ENCODE peak calls at places on chromosomes 5 and 9, in four cellular contexts. E, F, I and S are unnamed samples.

GRCh38 chr5:141373673-141374317 is at the start of gene PCDHGA6:
- DNase-seq in E (no peak), F (no peak), I (peak), S (peak)

GRCh38 chr5:101590384-101590783 is 687.3 kb upstream of the ST8SIA4 start:
- DNase-seq in E (peak), F (peak), I (peak), S (peak)

GRCh38 chr5:138491284-138491648 is 26.0 kb downstream of the EGR1 start:
- DNase-seq in E (no peak), F (no peak), I (no peak), S (no peak)

GRCh38 chr5:43677241-43677640 is 74.3 kb downstream of the NNT start:
- DNase-seq in E (no peak), F (no peak), I (no peak), S (no peak)

GRCh38 chr5:84585218-84585617 is 200.5 kb upstream of the EDIL3 start:
- DNase-seq in E (no peak), F (no peak), I (no peak), S (no peak)

GRCh38 chr9:32430720-32431119 is 46.3 kb downstream of the ACO1 start:
- DNase-seq in E (no peak), F (no peak), I (no peak), S (peak)

GRCh38 chr5:1672396-1672795 is 127.2 kb downstream of the MRPL36 start:
- DNase-seq in E (no peak), F (no peak), I (no peak), S (no peak)

GRCh38 chr9:107628444-107628843 is 138.9 kb upstream of the KLF4 start:
- DNase-seq in E (no peak), F (no peak), I (no peak), S (no peak)

GRCh38 chr5:141734501-141735231 is 52.6 kb upstream of the ARAP3 start:
- DNase-seq in E (peak), F (no peak), I (peak), S (peak)

GRCh38 chr5:149779071-149779470 is 49.0 kb downstream of the PPARGC1B start:
- DNase-seq in E (no peak), F (no peak), I (no peak), S (no peak)

GRCh38 chr5:149773245-149774095 is 43.4 kb downstream of the PPARGC1B start:
- DNase-seq in E (no peak), F (no peak), I (no peak), S (no peak)

GRCh38 chr5:149777382-149777781 is 47.3 kb downstream of the PPARGC1B start:
- DNase-seq in E (no peak), F (no peak), I (no peak), S (no peak)

GRCh38 chr5:149776376-149777305 is 46.5 kb downstream of the PPARGC1B start:
- DNase-seq in E (no peak), F (no peak), I (peak), S (no peak)

GRCh38 chr5:149775785-149776184 is 45.7 kb downstream of the PPARGC1B start:
- DNase-seq in E (no peak), F (peak), I (no peak), S (no peak)
- H3K9ac ChIP-seq in E (no peak), F (no peak), I (no peak), S (no peak)

GRCh38 chr9:8432224-8432623 is 632.6 kb upstream of the DMAC1 start:
- DNase-seq in E (no peak), F (no peak), I (no peak), S (no peak)

GRCh38 chr9:8434621-8435020 is 635.0 kb upstream of the DMAC1 start:
- DNase-seq in E (no peak), F (no peak), I (no peak), S (no peak)

GRCh38 chr9:8437259-8437658 is 637.7 kb upstream of the DMAC1 start:
- DNase-seq in E (no peak), F (no peak), I (no peak), S (no peak)

GRCh38 chr9:8436791-8437190 is 637.2 kb upstream of the DMAC1 start:
- DNase-seq in E (no peak), F (no peak), I (no peak), S (no peak)

DNA sequence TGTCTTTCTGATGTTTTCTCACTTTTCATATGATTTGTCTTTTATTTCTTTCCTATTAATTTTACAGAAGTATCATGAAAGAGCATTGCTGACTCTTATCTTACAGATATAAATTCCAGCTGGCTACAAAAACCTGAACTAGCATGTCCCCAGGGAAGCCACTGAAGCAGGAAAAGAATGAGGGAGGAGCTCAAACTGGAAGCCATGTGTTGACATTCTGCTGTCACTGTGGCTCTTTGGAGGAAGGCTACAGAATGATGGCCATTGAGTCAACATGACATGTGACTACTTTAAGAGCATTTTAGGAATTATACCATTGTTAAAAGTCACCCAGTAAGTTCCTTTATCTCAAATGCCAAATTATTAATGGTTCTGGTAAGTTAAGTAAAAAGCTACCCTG is 638.3 kb upstream of the DMAC1 start:
- DNase-seq in E (peak), F (no peak), I (no peak), S (no peak)
- TF ChIP-seq EZH2phosphoT487 in E (no peak), F (no peak), I (no peak), S (no peak)

GRCh38 chr5:68251804-68252648 is 36.5 kb downstream of the PIK3R1 start:
- DNase-seq in E (peak), F (no peak), I (no peak), S (peak)
- H3K9ac ChIP-seq in E (no peak), F (no peak), I (no peak), S (peak)

GRCh38 chr5:58481066-58481676 is 10.1 kb upstream of the GAPT start:
- DNase-seq in E (no peak), F (no peak), I (no peak), S (no peak)

GRCh38 chr5:58481828-58482227 is 9.4 kb upstream of the GAPT start:
- DNase-seq in E (no peak), F (no peak), I (no peak), S (no peak)

GRCh38 chr5:58482536-58482935 is 8.7 kb upstream of the GAPT start:
- DNase-seq in E (no peak), F (no peak), I (no peak), S (no peak)

GRCh38 chr5:58484505-58484904 is 6.7 kb upstream of the GAPT start:
- DNase-seq in E (no peak), F (no peak), I (no peak), S (no peak)
- TF ChIP-seq EZH2phosphoT487 in E (no peak), F (no peak), I (no peak), S (no peak)

GRCh38 chr5:57495285-57495684 is 12.7 kb upstream of the ACTBL2 start:
- DNase-seq in E (no peak), F (no peak), I (peak), S (no peak)
- H3K9ac ChIP-seq in E (peak), F (peak), I (no peak), S (peak)